ENCODE peak calls at places on chromosomes 5 and 9, in ten cellular contexts. Y is mammary epithelial cell, B is frontal cortex, R is HS-27A, C is adrenal gland, L is A172, U is heart right ventricle, D is ureter, E is AG08396, H is germinal center. F is an unnamed sample.

GRCh38 chr5:141846031-141846430 is 32.2 kb downstream of the PCDH1 start:
- DNase-seq in U (no peak), H (no peak), R (no peak), B (peak), Y (no peak), L (no peak), D (no peak), E (peak), C (no peak), F (peak)

GRCh38 chr5:25707093-25707492 is 1062.3 kb upstream of the CDH10 start:
- DNase-seq in E (no peak), R (no peak), U (no peak), C (no peak), L (no peak), Y (no peak), B (no peak), H (no peak), D (no peak), F (no peak)

GRCh38 chr5:52598954-52599353 is 188.8 kb upstream of the ITGA1 start:
- DNase-seq in H (no peak), L (no peak), D (no peak), R (no peak), E (no peak), Y (no peak), U (no peak), C (no peak), B (no peak), F (no peak)

GRCh38 chr5:178279026-178279722 is 46.6 kb upstream of the PHYKPL start:
- DNase-seq in Y (no peak), D (no peak), H (no peak), E (no peak), R (no peak), C (no peak), B (no peak), L (no peak), U (no peak), F (no peak)

GRCh38 chr9:127194881-127195713 is 69.5 kb upstream of the GARNL3 start:
- DNase-seq in D (no peak), E (no peak), L (peak), Y (peak), H (no peak), R (peak), U (no peak), B (no peak), C (no peak), F (peak)

GRCh38 chr5:130141689-130142320 is 237.5 kb downstream of the CHSY3 start:
- DNase-seq in L (peak), Y (peak), U (peak), D (no peak), B (no peak), R (no peak), E (peak), C (no peak), H (peak), F (peak)

GRCh38 chr9:106072421-106072820 is 378.1 kb downstream of the TMEM38B start:
- DNase-seq in R (no peak), B (no peak), Y (no peak), C (no peak), U (no peak), L (no peak), D (no peak), E (no peak), H (no peak), F (no peak)

GRCh38 chr5:79938468-79938867 is 52.6 kb downstream of the MTX3 start:
- DNase-seq in E (no peak), Y (peak), H (no peak), D (no peak), L (no peak), R (no peak), B (no peak), C (no peak), U (no peak), F (no peak)

GRCh38 chr9:18012170-18012569 is 433.3 kb downstream of the SH3GL2 start:
- DNase-seq in H (no peak), L (no peak), C (no peak), B (no peak), Y (no peak), E (no peak), D (no peak), U (no peak), R (no peak), F (no peak)

GRCh38 chr9:111940697-111941096 is 44.1 kb downstream of the UGCG start:
- DNase-seq in C (no peak), L (peak), R (no peak), D (no peak), B (no peak), E (no peak), U (no peak), Y (no peak), H (no peak), F (no peak)

GRCh38 chr9:105647595-105648349 is 14.5 kb upstream of the TAL2 start:
- DNase-seq in B (no peak), H (no peak), D (no peak), Y (no peak), E (no peak), U (no peak), R (no peak), L (peak), C (no peak), F (no peak)

GRCh38 chr9:14343236-14343947 is 29.5 kb upstream of the NFIB start:
- DNase-seq in C (no peak), L (no peak), B (no peak), H (no peak), D (no peak), E (no peak), R (no peak), Y (no peak), U (no peak), F (no peak)

F was measured in H4.